ENCODE peak calls at places on chromosomes 2 and 18, in four cellular contexts. One of them, this sample, is unnamed.

GRCh38 chr2:212677466-212677865 is 138.9 kb upstream of the ERBB4 start:
- DNase-seq in naive thymus-derived CD8-positive, alpha-beta T cell: no peak
- DNase-seq in astrocyte of the cerebellum: no peak
- DNase-seq in LoVo: no peak
- DNase-seq in this sample: no peak

GRCh38 chr18:40529478-40529877 is 1425.6 kb upstream of the PIK3C3 start:
- DNase-seq in astrocyte of the cerebellum: no peak
- DNase-seq in LoVo: no peak
- DNase-seq in naive thymus-derived CD8-positive, alpha-beta T cell: no peak
- DNase-seq in this sample: peak

GRCh38 chr2:128549646-128550260 is 231.1 kb upstream of the HS6ST1 start:
- DNase-seq in naive thymus-derived CD8-positive, alpha-beta T cell: no peak
- DNase-seq in astrocyte of the cerebellum: no peak
- DNase-seq in LoVo: no peak
- DNase-seq in this sample: no peak

GRCh38 chr2:226963528-226963927 is 127.7 kb downstream of the RHBDD1 start:
- DNase-seq in naive thymus-derived CD8-positive, alpha-beta T cell: no peak
- DNase-seq in LoVo: peak
- DNase-seq in astrocyte of the cerebellum: peak
- DNase-seq in this sample: peak

GRCh38 chr2:111185496-111186022 is 64.8 kb downstream of the BCL2L11 start:
- DNase-seq in astrocyte of the cerebellum: no peak
- DNase-seq in LoVo: peak
- DNase-seq in naive thymus-derived CD8-positive, alpha-beta T cell: no peak
- DNase-seq in this sample: no peak

GRCh38 chr2:173669271-173669853 is 295.8 kb downstream of the SP3 start:
- DNase-seq in naive thymus-derived CD8-positive, alpha-beta T cell: no peak
- DNase-seq in astrocyte of the cerebellum: no peak
- DNase-seq in LoVo: peak
- DNase-seq in this sample: no peak

GRCh38 chr2:75524276-75524911 is 36.3 kb downstream of the EVA1A start:
- DNase-seq in naive thymus-derived CD8-positive, alpha-beta T cell: no peak
- DNase-seq in astrocyte of the cerebellum: no peak
- DNase-seq in LoVo: no peak
- DNase-seq in this sample: no peak

GRCh38 chr2:182866095-182866460 is 359 bp downstream of the FRZB start:
- DNase-seq in LoVo: no peak
- DNase-seq in astrocyte of the cerebellum: no peak
- DNase-seq in naive thymus-derived CD8-positive, alpha-beta T cell: no peak
- DNase-seq in this sample: no peak

GRCh38 chr2:229083606-229084349 is 187.3 kb downstream of the PID1 start:
- DNase-seq in naive thymus-derived CD8-positive, alpha-beta T cell: no peak
- DNase-seq in LoVo: no peak
- DNase-seq in astrocyte of the cerebellum: no peak
- DNase-seq in this sample: no peak

GRCh38 chr18:23094411-23095165 is 40.7 kb upstream of the CABLES1 start:
- DNase-seq in naive thymus-derived CD8-positive, alpha-beta T cell: no peak
- DNase-seq in LoVo: no peak
- DNase-seq in astrocyte of the cerebellum: no peak
- DNase-seq in this sample: no peak

GRCh38 chr2:233775414-233775813 is 2.7 kb upstream of the MROH2A start:
- DNase-seq in LoVo: no peak
- DNase-seq in naive thymus-derived CD8-positive, alpha-beta T cell: no peak
- DNase-seq in astrocyte of the cerebellum: no peak
- DNase-seq in this sample: no peak

GRCh38 chr2:122545821-122546220 is 790.4 kb downstream of the TSN start:
- DNase-seq in LoVo: no peak
- DNase-seq in astrocyte of the cerebellum: no peak
- DNase-seq in naive thymus-derived CD8-positive, alpha-beta T cell: no peak
- DNase-seq in this sample: no peak

GRCh38 chr2:176516051-176516601 is 246.9 kb downstream of the MTX2 start:
- DNase-seq in LoVo: no peak
- DNase-seq in naive thymus-derived CD8-positive, alpha-beta T cell: no peak
- DNase-seq in astrocyte of the cerebellum: no peak
- DNase-seq in this sample: no peak

GRCh38 chr2:20538308-20539132 is 91.6 kb downstream of the RHOB start:
- DNase-seq in astrocyte of the cerebellum: no peak
- DNase-seq in LoVo: no peak
- DNase-seq in naive thymus-derived CD8-positive, alpha-beta T cell: no peak
- DNase-seq in this sample: no peak

GRCh38 chr2:187519419-187520120 is 34.7 kb downstream of the TFPI start:
- DNase-seq in LoVo: no peak
- DNase-seq in naive thymus-derived CD8-positive, alpha-beta T cell: no peak
- DNase-seq in astrocyte of the cerebellum: no peak
- DNase-seq in this sample: no peak

This sample was measured in H4.